ENCODE peak calls at places on chromosomes 5 and 9, in six cellular contexts. J, T, R, W, G and D are unnamed samples.

GRCh38 chr9:69071059-69071458 is 35.5 kb downstream of the FXN start:
- DNase-seq in W (no peak), T (no peak), R (no peak), J (no peak), G (no peak), D (no peak)

GRCh38 chr9:89375181-89375760 is 57.0 kb downstream of the SECISBP2 start:
- DNase-seq in R (no peak), G (no peak), T (no peak), J (no peak), W (no peak), D (no peak)

GRCh38 chr5:169765176-169765575 is 128.1 kb downstream of the DOCK2 start:
- DNase-seq in T (no peak), J (peak), G (no peak), R (no peak), W (no peak), D (no peak)

GRCh38 chr9:108257387-108257786 is 598.4 kb downstream of the ACTL7B start:
- DNase-seq in G (no peak), T (no peak), J (no peak), R (no peak), W (no peak), D (no peak)

GRCh38 chr5:123696948-123697347 is 185.0 kb downstream of the CSNK1G3 start:
- DNase-seq in R (no peak), J (peak), G (no peak), W (no peak), T (no peak), D (no peak)

GRCh38 chr9:131669234-131670172 is 70.4 kb downstream of the RAPGEF1 start:
- DNase-seq in R (no peak), J (no peak), T (no peak), G (no peak), W (no peak), D (no peak)

GRCh38 chr5:142590451-142591240 is 95.2 kb downstream of the FGF1 start:
- DNase-seq in G (no peak), T (no peak), R (no peak), W (no peak), J (no peak), D (no peak)

GRCh38 chr9:109466623-109467590 is 31.2 kb downstream of the PTPN3 start:
- DNase-seq in T (no peak), W (no peak), R (no peak), J (no peak), G (no peak), D (no peak)

GRCh38 chr5:50751064-50751657 is 84.7 kb downstream of the PARP8 start:
- DNase-seq in G (no peak), J (peak), W (no peak), T (no peak), R (no peak), D (no peak)

GRCh38 chr5:78771260-78772240 is 123.0 kb upstream of the LHFPL2 start:
- DNase-seq in T (peak), J (no peak), G (no peak), R (no peak), W (no peak), D (no peak)

GRCh38 chr5:158431369-158432029 is 572.6 kb upstream of the CLINT1 start:
- DNase-seq in J (no peak), T (no peak), W (no peak), G (no peak), R (no peak), D (no peak)

GRCh38 chr5:62937661-62938558 is 359.3 kb downstream of the LRRC70 start:
- DNase-seq in G (no peak), J (no peak), R (no peak), W (no peak), T (no peak), D (no peak)

GRCh38 chr5:21573915-21574314 is 1279.2 kb downstream of the CDH12 start:
- DNase-seq in J (no peak), T (no peak), W (no peak), G (no peak), R (no peak), D (no peak)

GRCh38 chr5:102090770-102091169 is 205.3 kb downstream of the SLCO4C1 start:
- DNase-seq in R (no peak), G (no peak), T (no peak), W (no peak), J (no peak), D (no peak)

GRCh38 chr9:137487454-137488329 is 28.6 kb upstream of the NSMF start:
- DNase-seq in J (no peak), W (no peak), G (no peak), T (no peak), R (no peak), D (no peak)

GRCh38 chr5:77761606-77762005 is 14.5 kb downstream of the TBCA start:
- DNase-seq in R (no peak), G (no peak), J (no peak), T (no peak), W (no peak), D (no peak)

GRCh38 chr9:77488439-77489126 is 159.5 kb downstream of the GNA14 start:
- DNase-seq in R (no peak), G (no peak), T (no peak), W (no peak), J (no peak), D (no peak)

GRCh38 chr5:112192072-112192471 is 227.0 kb downstream of the EPB41L4A start:
- DNase-seq in G (no peak), T (no peak), W (no peak), R (no peak), J (no peak), D (no peak)

GRCh38 chr5:107456281-107456715 is 214.4 kb downstream of the EFNA5 start:
- DNase-seq in J (no peak), T (no peak), R (no peak), G (no peak), W (no peak), D (no peak)

GRCh38 chr9:135604437-135605237 is 34.7 kb downstream of the GLT6D1 start:
- DNase-seq in G (no peak), W (no peak), R (no peak), T (no peak), J (no peak), D (no peak)

GRCh38 chr5:179110528-179110927 is 50.4 kb downstream of the ZNF354C start:
- DNase-seq in G (no peak), W (no peak), J (no peak), T (no peak), R (no peak), D (no peak)

GRCh38 chr9:82490019-82490499 is 501.5 kb downstream of the SPATA31D1 start:
- DNase-seq in W (no peak), J (peak), G (no peak), T (no peak), R (no peak), D (no peak)

GRCh38 chr5:72408602-72409001 is 88.4 kb downstream of the PTCD2 start:
- DNase-seq in R (no peak), W (no peak), T (no peak), G (no peak), J (no peak), D (no peak)

GRCh38 chr5:89351975-89352374 is 469.0 kb upstream of the MEF2C start:
- DNase-seq in W (no peak), T (no peak), R (no peak), G (no peak), J (peak), D (no peak)

GRCh38 chr9:127980056-127980705 is 608 bp downstream of the EEIG1 start:
- DNase-seq in W (no peak), G (no peak), J (no peak), R (peak), T (no peak), D (no peak)

GRCh38 chr5:174146556-174146955 is 101.0 kb downstream of the NSG2 start:
- DNase-seq in R (no peak), J (no peak), T (no peak), W (no peak), G (no peak), D (no peak)

GRCh38 chr5:1727571-1727970 is 72.1 kb downstream of the MRPL36 start:
- DNase-seq in G (no peak), R (no peak), W (no peak), J (no peak), T (no peak), D (no peak)

GRCh38 chr5:147417133-147417813 is 92.6 kb downstream of the DPYSL3 start:
- DNase-seq in W (no peak), J (no peak), G (no peak), R (no peak), T (no peak), D (no peak)

GRCh38 chr5:1536298-1537165 is 12.8 kb upstream of the LPCAT1 start:
- DNase-seq in R (peak), W (peak), T (no peak), G (peak), J (peak), D (peak)

GRCh38 chr5:130323804-130324454 is 419.7 kb downstream of the CHSY3 start:
- DNase-seq in G (no peak), T (peak), R (no peak), J (no peak), W (no peak), D (no peak)

GRCh38 chr5:176614805-176615478 is 5.0 kb upstream of the GPRIN1 start:
- DNase-seq in G (no peak), W (no peak), J (peak), R (no peak), T (no peak), D (no peak)

GRCh38 chr9:92341578-92341977 is 15.8 kb downstream of the CENPP start:
- DNase-seq in T (no peak), J (no peak), R (no peak), W (no peak), G (no peak), D (no peak)

GRCh38 chr5:43564289-43564850 is 7.5 kb upstream of the PAIP1 start:
- DNase-seq in J (no peak), R (no peak), T (no peak), W (no peak), G (no peak), D (no peak)

GRCh38 chr5:135843571-135844337 is 9.3 kb downstream of the SLC25A48 start:
- DNase-seq in W (no peak), T (no peak), G (no peak), J (no peak), R (no peak), D (no peak)

GRCh38 chr5:69335341-69335975 is 2.9 kb upstream of the CCDC125 start:
- DNase-seq in J (peak), R (no peak), W (no peak), G (no peak), T (no peak), D (no peak)

GRCh38 chr5:162227075-162227474 is 159.5 kb downstream of the GABRG2 start:
- DNase-seq in J (no peak), G (no peak), R (no peak), W (no peak), T (no peak), D (no peak)